ENCODE peak calls at places on chromosomes 3 and 15, in nine cellular contexts. One of them, this sample, is unnamed.

GRCh38 chr15:101139986-101140696 is 111.7 kb downstream of the CHSY1 start:
- DNase-seq in transverse colon: no peak
- DNase-seq in GM12878: no peak
- DNase-seq in IMR-90: no peak
- DNase-seq in adrenal gland: no peak
- DNase-seq in stomach: no peak
- DNase-seq in ovary: no peak
- DNase-seq in A549: no peak
- DNase-seq in heart left ventricle: no peak
- DNase-seq in this sample: no peak

GRCh38 chr3:123791898-123792297 is 92.2 kb downstream of the MYLK start:
- DNase-seq in transverse colon: no peak
- DNase-seq in GM12878: no peak
- DNase-seq in IMR-90: peak; percentile 56
- DNase-seq in adrenal gland: peak; percentile 35
- DNase-seq in stomach: no peak
- DNase-seq in ovary: no peak
- DNase-seq in A549: no peak
- DNase-seq in heart left ventricle: no peak
- DNase-seq in this sample: no peak

GRCh38 chr15:20645956-20646355 is 104.4 kb upstream of the GOLGA6L6 start:
- DNase-seq in transverse colon: peak; percentile 31
- DNase-seq in GM12878: peak; percentile 11
- DNase-seq in IMR-90: no peak
- DNase-seq in adrenal gland: peak; percentile 50
- DNase-seq in stomach: no peak
- DNase-seq in ovary: no peak
- DNase-seq in A549: peak; percentile 21
- DNase-seq in heart left ventricle: no peak
- DNase-seq in this sample: no peak

GRCh38 chr15:40594429-40594836 is 384 bp downstream of the KNL1 start:
- DNase-seq in transverse colon: peak; percentile 64
- DNase-seq in GM12878: peak; percentile 40
- DNase-seq in IMR-90: peak; percentile 16
- DNase-seq in adrenal gland: peak; percentile 58
- DNase-seq in stomach: no peak
- DNase-seq in ovary: no peak
- DNase-seq in A549: peak; percentile 58
- DNase-seq in heart left ventricle: peak; percentile 49
- DNase-seq in this sample: no peak

GRCh38 chr15:62075595-62076279 is 9.0 kb downstream of the C2CD4A start:
- DNase-seq in transverse colon: peak; percentile 19
- DNase-seq in GM12878: no peak
- DNase-seq in IMR-90: peak; percentile 56
- DNase-seq in adrenal gland: no peak
- DNase-seq in stomach: peak; percentile 71
- DNase-seq in ovary: no peak
- DNase-seq in A549: no peak
- DNase-seq in heart left ventricle: no peak
- DNase-seq in this sample: no peak

GRCh38 chr15:66907826-66908502 is 157.4 kb upstream of the SMAD3 start:
- DNase-seq in transverse colon: peak; percentile 42
- DNase-seq in GM12878: peak; percentile 39
- DNase-seq in IMR-90: peak; percentile 37
- DNase-seq in adrenal gland: peak; percentile 58
- DNase-seq in stomach: no peak
- DNase-seq in ovary: no peak
- DNase-seq in A549: no peak
- DNase-seq in heart left ventricle: peak; percentile 49
- DNase-seq in this sample: no peak

GRCh38 chr3:87167634-87168456 is 59.3 kb upstream of the CHMP2B start:
- DNase-seq in transverse colon: no peak
- DNase-seq in GM12878: peak; percentile 15
- DNase-seq in IMR-90: peak; percentile 20
- DNase-seq in adrenal gland: no peak
- DNase-seq in stomach: no peak
- DNase-seq in ovary: no peak
- DNase-seq in A549: peak; percentile 65
- DNase-seq in heart left ventricle: no peak
- DNase-seq in this sample: no peak

GRCh38 chr3:43676440-43676839 is 14.3 kb upstream of the ABHD5 start:
- DNase-seq in transverse colon: no peak
- DNase-seq in GM12878: no peak
- DNase-seq in IMR-90: no peak
- DNase-seq in adrenal gland: no peak
- DNase-seq in stomach: no peak
- DNase-seq in ovary: no peak
- DNase-seq in A549: no peak
- DNase-seq in heart left ventricle: no peak
- DNase-seq in this sample: no peak

GRCh38 chr3:98021821-98022220 is 13.3 kb downstream of the GABRR3 start:
- DNase-seq in transverse colon: no peak
- DNase-seq in GM12878: no peak
- DNase-seq in IMR-90: peak; percentile 63
- DNase-seq in adrenal gland: no peak
- DNase-seq in stomach: no peak
- DNase-seq in ovary: no peak
- DNase-seq in A549: no peak
- DNase-seq in heart left ventricle: no peak
- DNase-seq in this sample: no peak

GRCh38 chr3:34132069-34132677 is 333.7 kb downstream of the PDCD6IP start:
- DNase-seq in transverse colon: no peak
- DNase-seq in GM12878: no peak
- DNase-seq in IMR-90: no peak
- DNase-seq in adrenal gland: no peak
- DNase-seq in stomach: no peak
- DNase-seq in ovary: no peak
- DNase-seq in A549: no peak
- DNase-seq in heart left ventricle: no peak
- DNase-seq in this sample: no peak

GRCh38 chr3:188938999-188939398 is 232.8 kb upstream of the TPRG1 start:
- DNase-seq in transverse colon: no peak
- DNase-seq in GM12878: no peak
- DNase-seq in IMR-90: no peak
- DNase-seq in adrenal gland: no peak
- DNase-seq in stomach: no peak
- DNase-seq in ovary: no peak
- DNase-seq in A549: no peak
- DNase-seq in heart left ventricle: no peak
- DNase-seq in this sample: no peak

GRCh38 chr3:140388525-140388924 is 289.3 kb upstream of the TRIM42 start:
- DNase-seq in transverse colon: no peak
- DNase-seq in GM12878: no peak
- DNase-seq in IMR-90: no peak
- DNase-seq in adrenal gland: no peak
- DNase-seq in stomach: no peak
- DNase-seq in ovary: no peak
- DNase-seq in A549: no peak
- DNase-seq in heart left ventricle: no peak
- DNase-seq in this sample: no peak

DNA sequence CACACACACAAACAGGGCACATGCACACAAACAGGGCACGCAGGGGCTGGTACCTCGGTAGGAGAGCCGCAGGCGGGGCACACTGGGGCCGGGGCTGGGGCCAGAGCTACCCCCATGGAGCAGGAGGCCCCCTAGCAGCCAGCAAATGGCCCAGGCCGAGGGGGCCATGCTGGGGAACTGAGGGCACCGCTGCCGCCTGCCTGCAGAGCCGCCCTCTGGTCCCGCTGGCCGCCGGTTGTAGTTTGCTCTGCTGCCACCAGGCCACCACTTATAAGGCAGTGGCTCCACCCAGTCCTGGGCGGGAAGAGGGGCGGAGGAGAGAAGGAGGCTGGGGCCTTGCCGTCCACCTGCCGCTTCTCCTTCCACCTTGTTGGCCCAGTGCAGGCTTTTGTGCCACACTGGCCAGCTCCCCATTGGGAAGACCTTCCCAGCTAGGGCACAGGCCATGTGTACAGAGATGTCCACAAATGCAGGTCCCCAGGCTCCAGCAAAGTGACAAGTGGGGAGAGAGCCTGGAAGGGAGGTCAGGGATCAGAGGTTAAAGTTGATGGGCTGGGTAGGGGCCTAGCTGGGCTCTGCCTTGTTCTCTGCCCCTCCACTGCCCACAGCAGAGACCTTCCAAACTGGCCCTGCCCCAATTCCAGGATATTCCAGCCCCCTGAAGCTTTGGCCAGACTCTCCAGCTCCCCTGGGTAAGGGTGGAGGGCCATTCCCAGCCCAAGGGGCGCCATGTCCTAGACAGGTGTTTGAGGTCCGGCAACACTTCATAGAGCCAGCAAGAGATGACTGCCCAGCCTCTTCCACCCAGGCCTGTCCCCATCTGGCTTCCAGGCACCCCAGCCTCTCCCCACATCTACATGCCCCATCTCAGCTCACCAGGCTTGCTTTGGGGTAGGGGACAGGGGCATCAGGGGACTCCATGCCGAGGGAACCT is at the start of gene SEMA3G:
- DNase-seq in transverse colon: peak; percentile 87
- DNase-seq in GM12878: no peak
- DNase-seq in IMR-90: peak; percentile 34
- DNase-seq in adrenal gland: peak; percentile 52
- DNase-seq in stomach: peak; percentile 92
- DNase-seq in ovary: no peak
- DNase-seq in A549: peak; percentile 72
- DNase-seq in heart left ventricle: peak; percentile 84
- DNase-seq in this sample: no peak
- TF ChIP-seq POLR2A in transverse colon: no peak
- TF ChIP-seq POLR2A in GM12878: peak; percentile 71
- TF ChIP-seq POLR2A in IMR-90: no peak
- TF ChIP-seq POLR2A in adrenal gland: no peak
- TF ChIP-seq POLR2A in stomach: no peak
- TF ChIP-seq POLR2A in ovary: no peak
- TF ChIP-seq POLR2A in A549: peak; percentile 44
- TF ChIP-seq POLR2A in heart left ventricle: peak; percentile 18
- TF ChIP-seq POLR2A in this sample: peak; percentile 38

GRCh38 chr3:23811919-23812318 is 6.2 kb downstream of the UBE2E1 start:
- DNase-seq in transverse colon: no peak
- DNase-seq in GM12878: no peak
- DNase-seq in IMR-90: no peak
- DNase-seq in adrenal gland: no peak
- DNase-seq in stomach: no peak
- DNase-seq in ovary: no peak
- DNase-seq in A549: no peak
- DNase-seq in heart left ventricle: no peak
- DNase-seq in this sample: no peak

GRCh38 chr3:23811117-23811487 is 5.3 kb downstream of the UBE2E1 start:
- DNase-seq in transverse colon: peak; percentile 20
- DNase-seq in GM12878: no peak
- DNase-seq in IMR-90: no peak
- DNase-seq in adrenal gland: no peak
- DNase-seq in stomach: no peak
- DNase-seq in ovary: no peak
- DNase-seq in A549: no peak
- DNase-seq in heart left ventricle: no peak
- DNase-seq in this sample: no peak

GRCh38 chr3:23809294-23809693 is 3.5 kb downstream of the UBE2E1 start:
- DNase-seq in transverse colon: no peak
- DNase-seq in GM12878: no peak
- DNase-seq in IMR-90: no peak
- DNase-seq in adrenal gland: no peak
- DNase-seq in stomach: no peak
- DNase-seq in ovary: no peak
- DNase-seq in A549: no peak
- DNase-seq in heart left ventricle: no peak
- DNase-seq in this sample: no peak

GRCh38 chr3:23809840-23810341 is 4.1 kb downstream of the UBE2E1 start:
- DNase-seq in transverse colon: no peak
- DNase-seq in GM12878: no peak
- DNase-seq in IMR-90: no peak
- DNase-seq in adrenal gland: no peak
- DNase-seq in stomach: no peak
- DNase-seq in ovary: no peak
- DNase-seq in A549: no peak
- DNase-seq in heart left ventricle: no peak
- DNase-seq in this sample: no peak

GRCh38 chr3:23810342-23811116 is 4.8 kb downstream of the UBE2E1 start:
- DNase-seq in transverse colon: peak; percentile 66
- DNase-seq in GM12878: no peak
- DNase-seq in IMR-90: no peak
- DNase-seq in adrenal gland: peak; percentile 34
- DNase-seq in stomach: peak; percentile 46
- DNase-seq in ovary: peak; percentile 53
- DNase-seq in A549: peak; percentile 64
- DNase-seq in heart left ventricle: peak; percentile 59
- DNase-seq in this sample: peak; percentile 52
- TF ChIP-seq CTCF in transverse colon: no peak
- TF ChIP-seq CTCF in GM12878: peak; percentile 35
- TF ChIP-seq CTCF in IMR-90: peak; percentile 17
- TF ChIP-seq CTCF in adrenal gland: no peak
- TF ChIP-seq CTCF in stomach: peak; percentile 5
- TF ChIP-seq CTCF in ovary: no peak
- TF ChIP-seq CTCF in A549: peak; percentile 49
- TF ChIP-seq CTCF in heart left ventricle: no peak
- TF ChIP-seq CTCF in this sample: no peak

GRCh38 chr3:126488205-126488604 is 12.5 kb upstream of the ZXDC start:
- DNase-seq in transverse colon: no peak
- DNase-seq in GM12878: no peak
- DNase-seq in IMR-90: no peak
- DNase-seq in adrenal gland: no peak
- DNase-seq in stomach: no peak
- DNase-seq in ovary: no peak
- DNase-seq in A549: no peak
- DNase-seq in heart left ventricle: no peak
- DNase-seq in this sample: no peak
- TF ChIP-seq POLR2A in transverse colon: no peak
- TF ChIP-seq POLR2A in GM12878: no peak
- TF ChIP-seq POLR2A in IMR-90: no peak
- TF ChIP-seq POLR2A in adrenal gland: no peak
- TF ChIP-seq POLR2A in stomach: no peak
- TF ChIP-seq POLR2A in ovary: no peak
- TF ChIP-seq POLR2A in A549: no peak
- TF ChIP-seq POLR2A in heart left ventricle: no peak
- TF ChIP-seq POLR2A in this sample: no peak

DNA sequence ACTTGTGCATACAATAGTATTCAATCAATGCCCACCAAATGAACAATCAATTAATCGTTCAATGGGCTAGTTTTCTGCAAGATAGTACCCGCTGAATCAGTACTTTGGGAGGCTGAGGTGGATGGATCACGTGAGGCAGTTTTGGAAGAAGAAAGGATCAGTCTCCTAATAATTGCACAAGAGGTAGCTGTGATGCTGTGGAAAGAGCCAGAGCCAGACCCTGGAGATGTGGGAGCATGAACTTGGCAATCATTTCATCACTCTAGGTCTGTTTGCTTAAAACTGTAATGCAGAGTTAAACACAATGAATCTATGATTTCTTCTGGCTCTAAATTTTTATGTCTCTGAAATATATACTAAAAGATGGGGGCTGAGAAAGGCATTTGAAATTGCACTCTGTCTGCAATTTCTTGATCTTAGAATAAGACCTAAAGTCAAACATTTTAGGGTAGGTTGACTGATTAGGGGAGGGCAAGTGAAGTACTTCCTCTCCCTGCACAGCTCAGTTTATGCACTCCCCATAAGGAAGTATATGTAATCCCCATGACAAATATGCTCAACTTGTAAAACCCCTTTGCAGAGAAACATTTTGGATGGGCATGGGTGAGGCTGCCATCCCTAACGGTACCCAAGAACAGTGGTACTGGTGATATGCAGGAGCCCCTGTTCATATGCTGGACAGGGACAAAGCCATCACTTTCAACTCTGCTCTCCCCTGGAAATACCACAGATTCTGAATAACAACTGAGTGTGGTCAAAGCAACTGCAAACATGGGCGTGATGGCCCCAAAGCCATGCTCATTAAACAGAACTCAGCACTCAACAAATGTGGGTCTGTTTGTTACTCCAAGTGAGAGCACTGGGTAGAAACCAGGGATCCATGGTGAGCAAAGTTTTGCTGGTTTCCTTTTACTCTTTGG is 28.6 kb upstream of the SPATA12 start:
- DNase-seq in transverse colon: no peak
- DNase-seq in GM12878: no peak
- DNase-seq in IMR-90: no peak
- DNase-seq in adrenal gland: peak; percentile 4
- DNase-seq in stomach: no peak
- DNase-seq in ovary: no peak
- DNase-seq in A549: no peak
- DNase-seq in heart left ventricle: no peak
- DNase-seq in this sample: no peak
- TF ChIP-seq CTCF in transverse colon: no peak
- TF ChIP-seq CTCF in GM12878: no peak
- TF ChIP-seq CTCF in IMR-90: no peak
- TF ChIP-seq CTCF in adrenal gland: no peak
- TF ChIP-seq CTCF in stomach: no peak
- TF ChIP-seq CTCF in ovary: no peak
- TF ChIP-seq CTCF in A549: no peak
- TF ChIP-seq CTCF in heart left ventricle: no peak
- TF ChIP-seq CTCF in this sample: no peak